ENCODE peak calls at places on chromosomes 7 and 10, in five cellular contexts. I is lung, W is left cardiac atrium, R is amygdala, O is GM04504. H is an unnamed sample.

GRCh38 chr10:44986670-44987069 is 8.1 kb upstream of the DEPP1 start:
- DNase-seq in R (no peak), O (no peak), I (no peak), W (no peak), H (no peak)

GRCh38 chr7:73518470-73518869 is 3.6 kb downstream of the BAZ1B start:
- DNase-seq in I (no peak), R (no peak), W (no peak), O (no peak), H (no peak)

GRCh38 chr10:120426306-120426705 is 30.7 kb upstream of the PLPP4 start:
- DNase-seq in W (no peak), I (no peak), R (no peak), O (no peak), H (no peak)

GRCh38 chr7:94188350-94188749 is 184.2 kb upstream of the BET1 start:
- DNase-seq in W (no peak), R (no peak), I (no peak), O (no peak), H (no peak)

GRCh38 chr10:121709674-121710073 is 111.4 kb upstream of the FGFR2 start:
- DNase-seq in I (no peak), W (no peak), O (no peak), R (no peak), H (no peak)

GRCh38 chr7:114922151-114922651 is 307 bp downstream of the MDFIC start:
- DNase-seq in W (peak; percentile 74), R (no peak), O (no peak), I (peak; percentile 42), H (peak; percentile 81)

GRCh38 chr10:48509974-48510692 is 94.7 kb downstream of the ARHGAP22 start:
- DNase-seq in R (no peak), O (no peak), W (no peak), I (no peak), H (no peak)

GRCh38 chr10:299969-300368 is 164.7 kb downstream of the ZMYND11 start:
- DNase-seq in R (no peak), W (no peak), O (no peak), I (no peak), H (no peak)

GRCh38 chr7:144384555-144385245 is 18.8 kb downstream of the NOBOX start:
- DNase-seq in W (no peak), R (no peak), I (no peak), O (no peak), H (no peak)

GRCh38 chr7:142379445-142379844 is 121.6 kb upstream of the PRSS58 start:
- DNase-seq in W (no peak), I (no peak), O (no peak), R (no peak), H (no peak)

GRCh38 chr7:132996581-132997242 is 85.2 kb downstream of the CHCHD3 start:
- DNase-seq in W (no peak), R (no peak), I (no peak), O (no peak), H (no peak)

GRCh38 chr7:18354686-18355085 is 140.9 kb upstream of the HDAC9 start:
- DNase-seq in O (no peak), R (no peak), W (no peak), I (no peak), H (no peak)

GRCh38 chr7:150937848-150938561 is 40.1 kb downstream of the KCNH2 start:
- DNase-seq in I (no peak), O (no peak), W (no peak), R (no peak), H (no peak)

GRCh38 chr7:80107278-80107677 is 27.4 kb upstream of the GNAI1 start:
- DNase-seq in I (no peak), O (no peak), R (no peak), W (no peak), H (no peak)

H was measured in GM20000.